ENCODE peak calls at places on chromosome 18, in nine cellular contexts. E is SK-N-SH, H is HepG2, M is GM23338, I is Panc1, Y is HCT116, B is HL-60, G is K562, V is GM12878. Z is an unnamed sample.
A peak's percentile ranks its signal among the peaks of the same experiment; 100 is the strongest.

GRCh38 chr18:44681611-44682010 is 923 bp downstream of the SETBP1 start:
- DNase-seq in E (no peak), H (no peak), M (no peak), I (no peak), Y (no peak), B (no peak), G (no peak), V (no peak), Z (no peak)

GRCh38 chr18:4807495-4808293 is 352.6 kb upstream of the DLGAP1 start:
- DNase-seq in E (no peak), H (no peak), M (no peak), I (no peak), Y (no peak), B (no peak), G (no peak), V (no peak), Z (no peak)

GRCh38 chr18:66727991-66728390 is 124.1 kb upstream of the CDH19 start:
- DNase-seq in E (no peak), H (no peak), M (no peak), I (no peak), Y (no peak), B (peak; percentile 73), G (no peak), V (no peak), Z (no peak)

GRCh38 chr18:3402962-3403585 is 46.9 kb upstream of the TGIF1 start:
- DNase-seq in E (peak; percentile 28), H (no peak), M (no peak), I (no peak), Y (no peak), B (no peak), G (no peak), V (no peak), Z (no peak)

GRCh38 chr18:23324861-23325260 is 128.2 kb upstream of the RIOK3 start:
- DNase-seq in E (no peak), H (no peak), M (no peak), I (no peak), Y (no peak), B (no peak), G (no peak), V (no peak), Z (no peak)

GRCh38 chr18:10113156-10114022 is 199.6 kb downstream of the VAPA start:
- DNase-seq in E (no peak), H (no peak), M (no peak), I (no peak), Y (no peak), B (peak; percentile 69), G (no peak), V (no peak), Z (no peak)

GRCh38 chr18:50203801-50204604 is 9.1 kb upstream of the MYO5B start:
- DNase-seq in E (peak; percentile 68), H (peak; percentile 46), M (peak; percentile 91), I (no peak), Y (peak; percentile 49), B (peak; percentile 39), G (peak; percentile 9), V (no peak), Z (peak; percentile 28)

GRCh38 chr18:77127769-77128671 is 4.6 kb downstream of the MBP start:
- DNase-seq in E (no peak), H (no peak), M (no peak), I (peak; percentile 96), Y (no peak), B (peak; percentile 95), G (no peak), V (peak; percentile 95), Z (peak; percentile 92)

GRCh38 chr18:74331404-74331803 is 15.8 kb downstream of the C18orf63 start:
- DNase-seq in E (peak; percentile 33), H (peak; percentile 43), M (peak; percentile 38), I (no peak), Y (peak; percentile 18), B (peak; percentile 21), G (no peak), V (no peak), Z (peak; percentile 4)

GRCh38 chr18:22465859-22466602 is 48.3 kb upstream of the CTAGE1 start:
- DNase-seq in E (no peak), H (peak; percentile 70), M (no peak), I (peak; percentile 64), Y (peak; percentile 73), B (no peak), G (peak; percentile 79), V (no peak), Z (peak; percentile 69)

GRCh38 chr18:61398961-61399632 is 65.9 kb downstream of the CDH20 start:
- DNase-seq in E (no peak), H (no peak), M (no peak), I (no peak), Y (no peak), B (no peak), G (no peak), V (no peak), Z (no peak)

GRCh38 chr18:8803063-8803795 is 97.9 kb downstream of the MTCL1 start:
- DNase-seq in E (no peak), H (no peak), M (no peak), I (no peak), Y (no peak), B (no peak), G (no peak), V (no peak), Z (no peak)

GRCh38 chr18:67590571-67591141 is 74.1 kb upstream of the DSEL start:
- DNase-seq in E (no peak), H (no peak), M (peak; percentile 30), I (no peak), Y (no peak), B (no peak), G (no peak), V (no peak), Z (no peak)

GRCh38 chr18:25927830-25928229 is 162.6 kb downstream of the SS18 start:
- DNase-seq in E (no peak), H (no peak), M (no peak), I (no peak), Y (no peak), B (no peak), G (no peak), V (no peak), Z (no peak)

GRCh38 chr18:25923193-25923592 is 167.2 kb downstream of the SS18 start:
- DNase-seq in E (no peak), H (no peak), M (no peak), I (no peak), Y (no peak), B (no peak), G (no peak), V (no peak), Z (no peak)

GRCh38 chr18:25915907-25916306 is 174.5 kb downstream of the SS18 start:
- DNase-seq in E (no peak), H (no peak), M (peak; percentile 41), I (no peak), Y (no peak), B (no peak), G (no peak), V (no peak), Z (no peak)

DNA sequence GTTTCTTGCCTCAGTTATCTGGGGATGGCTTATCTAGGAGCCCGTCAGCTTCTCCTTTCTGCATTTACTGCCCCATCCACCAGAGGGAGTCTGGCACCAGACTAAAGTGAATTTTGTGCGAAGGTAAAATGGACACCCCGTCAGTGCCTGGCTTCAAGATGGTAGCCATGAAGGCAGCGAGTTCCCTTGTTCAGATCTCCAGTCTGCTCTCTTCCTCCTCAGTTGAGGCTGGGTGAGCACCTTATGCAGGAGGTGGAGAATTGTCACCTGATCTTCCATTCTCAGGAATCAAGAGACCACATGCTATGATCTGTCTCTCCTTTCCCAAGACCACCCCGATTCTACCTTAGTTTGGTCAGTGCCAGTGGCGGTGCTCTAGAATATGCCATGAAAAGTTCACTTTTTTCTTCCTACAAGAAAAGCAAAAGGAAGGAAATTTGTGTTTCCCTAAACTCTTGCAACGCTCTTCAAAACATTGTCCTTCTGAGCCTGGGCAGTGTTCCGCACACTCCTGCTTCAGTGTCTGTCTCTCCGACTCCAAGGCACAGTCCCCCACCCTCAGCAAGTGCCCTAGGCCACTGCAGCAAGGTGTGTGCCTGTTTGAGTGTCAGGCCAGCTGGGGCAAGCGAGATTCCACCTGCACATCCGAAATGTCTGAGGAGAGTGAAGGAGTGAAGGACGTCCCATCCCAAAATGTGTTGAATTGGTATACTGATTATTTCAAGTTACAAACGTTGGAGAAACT is 168.6 kb downstream of the SS18 start:
- DNase-seq in E (peak; percentile 20), H (peak; percentile 31), M (peak; percentile 84), I (peak; percentile 30), Y (peak; percentile 57), B (peak; percentile 79), G (peak; percentile 74), V (peak; percentile 20), Z (peak; percentile 66)
- TF ChIP-seq REST in E (no peak), H (no peak), M (no peak), I (no peak), Y (no peak), B (no peak), G (no peak), V (no peak), Z (no peak)

GRCh38 chr18:12768622-12769021 is 65.8 kb downstream of the PSMG2 start:
- DNase-seq in E (no peak), H (no peak), M (no peak), I (no peak), Y (no peak), B (no peak), G (no peak), V (no peak), Z (no peak)
- TF ChIP-seq REST in E (no peak), H (no peak), M (no peak), I (no peak), Y (no peak), B (no peak), G (no peak), V (no peak), Z (no peak)

GRCh38 chr18:57211776-57212175 is 64.9 kb downstream of the BOD1L2 start:
- DNase-seq in E (no peak), H (no peak), M (no peak), I (no peak), Y (no peak), B (no peak), G (no peak), V (no peak), Z (no peak)

GRCh38 chr18:57210711-57211411 is 64.0 kb downstream of the BOD1L2 start:
- DNase-seq in E (no peak), H (peak; percentile 9), M (no peak), I (no peak), Y (no peak), B (no peak), G (no peak), V (no peak), Z (peak; percentile 30)

GRCh38 chr18:57211412-57211750 is 64.5 kb downstream of the BOD1L2 start:
- DNase-seq in E (no peak), H (no peak), M (no peak), I (no peak), Y (no peak), B (no peak), G (no peak), V (no peak), Z (no peak)

GRCh38 chr18:57209697-57210096 is 62.8 kb downstream of the BOD1L2 start:
- DNase-seq in E (no peak), H (no peak), M (peak; percentile 23), I (no peak), Y (no peak), B (no peak), G (no peak), V (no peak), Z (no peak)

GRCh38 chr18:57210101-57210661 is 63.3 kb downstream of the BOD1L2 start:
- DNase-seq in E (no peak), H (peak; percentile 45), M (peak; percentile 81), I (peak; percentile 10), Y (peak; percentile 63), B (no peak), G (peak; percentile 5), V (no peak), Z (peak; percentile 76)
- TF ChIP-seq REST in E (no peak), H (no peak), M (no peak), I (no peak), Y (no peak), B (no peak), G (no peak), V (no peak), Z (no peak)

GRCh38 chr18:48663931-48664847 is 125.4 kb downstream of the CTIF start:
- DNase-seq in E (peak; percentile 84), H (peak; percentile 42), M (peak; percentile 88), I (no peak), Y (no peak), B (peak; percentile 63), G (peak; percentile 72), V (no peak), Z (peak; percentile 60)
- TF ChIP-seq REST in E (no peak), H (no peak), M (no peak), I (no peak), Y (no peak), B (no peak), G (no peak), V (no peak), Z (no peak)